ENCODE peak calls at places on chromosomes 3 and 15, in four cellular contexts. C is HCT116, Q is K562, O is endothelial cell of umbilical vein. P is an unnamed sample.

GRCh38 chr3:41808152-41808551 is 153.8 kb downstream of the ULK4 start:
- DNase-seq in C (no peak), Q (no peak), O (no peak), P (no peak)

GRCh38 chr3:136750209-136750921 is 1.8 kb downstream of the STAG1 start:
- DNase-seq in C (no peak), Q (peak; percentile 8), O (peak; percentile 55), P (peak; percentile 36)

GRCh38 chr3:170426240-170426797 is 7.7 kb downstream of the CLDN11 start:
- DNase-seq in C (no peak), Q (no peak), O (no peak), P (no peak)

GRCh38 chr15:78492841-78493240 is 14.5 kb upstream of the HYKK start:
- DNase-seq in O (no peak), C (no peak), Q (no peak), P (no peak)

GRCh38 chr15:56732135-56732880 is 1.0 kb downstream of the ZNF280D start:
- DNase-seq in Q (peak; percentile 17), C (no peak), O (peak; percentile 57), P (peak; percentile 25)

GRCh38 chr3:128309026-128309425 is 155.7 kb downstream of the EEFSEC start:
- DNase-seq in C (no peak), O (no peak), Q (no peak), P (no peak)

GRCh38 chr3:191393146-191393545 is 62.8 kb upstream of the UTS2B start:
- DNase-seq in C (no peak), O (no peak), Q (no peak), P (no peak)

GRCh38 chr3:57729339-57730039 is 26.6 kb upstream of the SLMAP start:
- DNase-seq in C (no peak), O (no peak), Q (no peak), P (peak; percentile 82)

GRCh38 chr15:36601497-36601932 is 22.1 kb downstream of the CDIN1 start:
- DNase-seq in O (no peak), C (no peak), Q (no peak), P (no peak)

GRCh38 chr3:190617185-190617584 is 103.3 kb downstream of the IL1RAP start:
- DNase-seq in C (no peak), Q (no peak), O (no peak), P (peak; percentile 94)

GRCh38 chr15:84813931-84814330 is 3.2 kb upstream of the ALPK3 start:
- DNase-seq in Q (no peak), C (no peak), O (no peak), P (no peak)
- TF ChIP-seq MAX in Q (no peak), C (no peak), O (no peak), P (no peak)

GRCh38 chr15:40443255-40443654 is 2.5 kb downstream of the BAHD1 start:
- DNase-seq in C (no peak), O (no peak), Q (no peak), P (no peak)

GRCh38 chr15:40445411-40446055 is 4.8 kb downstream of the BAHD1 start:
- DNase-seq in C (no peak), Q (no peak), O (no peak), P (no peak)

GRCh38 chr15:40444741-40445140 is 4.0 kb downstream of the BAHD1 start:
- DNase-seq in O (no peak), C (no peak), Q (no peak), P (no peak)

GRCh38 chr15:40441736-40442531 is 1.2 kb downstream of the BAHD1 start:
- DNase-seq in C (no peak), O (peak; percentile 18), Q (peak; percentile 44), P (peak; percentile 62)

GRCh38 chr15:40443846-40444245 is 3.1 kb downstream of the BAHD1 start:
- DNase-seq in Q (no peak), O (no peak), C (no peak), P (no peak)
- TF ChIP-seq MAX in Q (no peak), O (no peak), C (no peak), P (no peak)

DNA sequence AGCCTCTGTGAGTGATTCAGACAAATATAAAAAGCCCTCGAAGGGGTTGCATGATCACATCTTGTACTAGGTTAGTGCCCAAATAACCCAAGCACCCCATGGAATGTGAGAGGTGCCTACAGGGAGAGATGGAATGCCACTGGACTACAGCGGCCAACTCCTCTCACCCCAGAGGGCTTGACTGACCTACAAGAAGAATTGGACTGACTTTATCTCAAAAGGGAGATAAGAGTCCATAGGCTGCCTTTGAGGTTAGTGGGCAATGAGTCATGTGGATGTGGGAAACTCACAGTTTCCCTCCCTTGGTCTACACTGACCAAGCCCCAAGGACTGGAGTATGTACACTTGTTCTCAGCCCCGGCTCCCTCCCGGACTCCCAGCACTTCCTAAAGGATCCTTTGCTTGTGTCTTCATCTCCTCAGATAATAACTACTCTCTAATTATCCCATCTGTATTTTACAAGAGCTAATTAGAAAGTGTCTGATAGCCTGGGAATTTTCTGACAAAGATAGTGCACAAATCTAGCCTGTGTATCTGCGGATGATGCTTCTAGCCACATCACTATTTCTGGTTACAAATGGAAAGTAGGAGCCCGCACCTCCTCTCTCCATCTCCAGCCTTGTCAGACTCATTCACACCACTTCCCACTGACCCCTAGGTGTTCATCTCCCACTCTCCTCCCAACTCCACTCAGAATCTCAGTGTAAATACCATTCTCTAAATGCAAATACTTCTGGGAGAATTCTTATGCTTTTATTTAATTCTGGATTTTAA is 547.8 kb upstream of the TBL1XR1 start:
- DNase-seq in O (no peak), C (no peak), Q (no peak), P (peak; percentile 41)
- TF ChIP-seq MAX in O (no peak), C (no peak), Q (no peak), P (no peak)

GRCh38 chr3:52112056-52112455 is 42.2 kb downstream of the POC1A start:
- DNase-seq in C (no peak), O (no peak), Q (no peak), P (no peak)

GRCh38 chr3:52110502-52110901 is 43.7 kb downstream of the POC1A start:
- DNase-seq in Q (no peak), O (no peak), C (no peak), P (no peak)

GRCh38 chr3:52106951-52107611 is 47.1 kb downstream of the POC1A start:
- DNase-seq in O (no peak), C (no peak), Q (no peak), P (no peak)

GRCh38 chr3:52109556-52110380 is 44.5 kb downstream of the POC1A start:
- DNase-seq in O (peak; percentile 79), Q (no peak), C (no peak), P (no peak)

GRCh38 chr3:52108302-52109232 is 45.7 kb downstream of the POC1A start:
- DNase-seq in O (no peak), Q (peak; percentile 40), C (no peak), P (no peak)
- TF ChIP-seq MAX in O (no peak), Q (no peak), C (no peak), P (no peak)

GRCh38 chr15:75389791-75390382 is 21.5 kb upstream of the MAN2C1 start:
- DNase-seq in Q (no peak), C (no peak), O (no peak), P (no peak)
- TF ChIP-seq MAX in Q (no peak), C (no peak), O (no peak), P (no peak)

GRCh38 chr15:50816191-50816590 is 50.7 kb upstream of the SPPL2A start:
- DNase-seq in C (no peak), O (no peak), Q (peak; percentile 11), P (no peak)
- TF ChIP-seq MAX in C (no peak), O (no peak), Q (no peak), P (no peak)

GRCh38 chr3:197533396-197534347 is 22.1 kb downstream of the BDH1 start:
- DNase-seq in Q (no peak), O (no peak), C (no peak), P (no peak)
- TF ChIP-seq MAX in Q (no peak), O (no peak), C (no peak), P (no peak)

GRCh38 chr3:15796331-15796730 is 1.4 kb downstream of the ANKRD28 start:
- DNase-seq in Q (no peak), C (no peak), O (peak; percentile 45), P (no peak)
- TF ChIP-seq MAX in Q (no peak), C (no peak), O (no peak), P (no peak)

P was measured in NB4.